ENCODE peak calls at places on chromosomes 3 and 15, in nine cellular contexts. O is CD8-positive, alpha-beta T cell; C is brain microvascular endothelial cell; N is GM12864; G is BJ; W is fibroblast of mammary gland; Z is SK-N-SH; R is lower leg skin; H is Caco-2. E is an unnamed sample.
A peak's percentile ranks its signal among the peaks of the same experiment; 100 is the strongest.

GRCh38 chr3:16881896-16882645 is 2.7 kb upstream of the PLCL2 start:
- DNase-seq in Z (no peak), N (no peak), G (no peak), R (no peak), O (no peak), W (no peak), C (no peak), H (no peak), E (no peak)

GRCh38 chr3:41652931-41653330 is 309.0 kb downstream of the ULK4 start:
- DNase-seq in O (no peak), Z (no peak), R (no peak), N (no peak), C (peak; percentile 14), G (no peak), H (no peak), W (no peak), E (peak; percentile 16)

GRCh38 chr3:124297062-124297980 is 305.4 kb upstream of the ROPN1 start:
- DNase-seq in Z (peak; percentile 35), W (no peak), O (no peak), H (no peak), R (no peak), C (no peak), G (no peak), N (no peak), E (no peak)

GRCh38 chr3:126101521-126101982 is 17.6 kb upstream of the SLC41A3 start:
- DNase-seq in Z (no peak), R (peak; percentile 77), C (no peak), O (no peak), H (no peak), G (no peak), N (no peak), W (no peak), E (no peak)

GRCh38 chr15:101145362-101145761 is 106.5 kb downstream of the CHSY1 start:
- DNase-seq in N (no peak), Z (no peak), O (no peak), R (no peak), H (no peak), W (peak; percentile 47), C (no peak), G (no peak), E (no peak)

GRCh38 chr15:61835029-61835428 is 225.2 kb downstream of the VPS13C start:
- DNase-seq in O (no peak), W (no peak), H (no peak), Z (peak; percentile 17), N (no peak), R (no peak), C (no peak), G (no peak), E (no peak)

GRCh38 chr3:107525101-107525953 is 2.6 kb downstream of the BBX start:
- DNase-seq in R (peak; percentile 89), N (no peak), H (peak; percentile 3), Z (peak; percentile 55), W (peak; percentile 20), O (peak; percentile 24), C (peak; percentile 7), G (no peak), E (peak; percentile 72)

GRCh38 chr3:54235998-54236397 is 113.6 kb downstream of the CACNA2D3 start:
- DNase-seq in N (no peak), C (no peak), H (no peak), Z (no peak), O (no peak), W (no peak), G (no peak), R (no peak), E (no peak)

GRCh38 chr15:71788646-71789579 is 21.4 kb upstream of the NR2E3 start:
- DNase-seq in O (no peak), Z (no peak), N (no peak), R (peak; percentile 60), H (no peak), C (no peak), G (no peak), W (no peak), E (no peak)

GRCh38 chr15:90142216-90143175 is 40.2 kb upstream of the IDH2 start:
- DNase-seq in H (no peak), Z (no peak), N (no peak), W (no peak), G (no peak), R (no peak), O (peak; percentile 56), C (no peak), E (no peak)

GRCh38 chr3:77815467-77815866 is 775.6 kb downstream of the ROBO2 start:
- DNase-seq in O (no peak), N (no peak), C (no peak), R (no peak), H (peak; percentile 14), Z (no peak), G (no peak), W (no peak), E (no peak)

GRCh38 chr3:49775538-49775937 is 10.8 kb downstream of the IP6K1 start:
- DNase-seq in W (no peak), O (no peak), C (no peak), N (no peak), R (peak; percentile 64), Z (peak; percentile 67), H (no peak), G (no peak), E (no peak)

GRCh38 chr3:46359748-46360509 is 6.0 kb downstream of the CCR2 start:
- DNase-seq in C (no peak), G (no peak), N (peak; percentile 65), O (no peak), R (no peak), Z (no peak), H (no peak), W (peak; percentile 55), E (peak; percentile 71)

GRCh38 chr3:63328386-63328785 is 50.3 kb downstream of the SYNPR start:
- DNase-seq in N (no peak), G (peak; percentile 38), C (peak; percentile 53), O (no peak), H (no peak), W (peak; percentile 83), Z (no peak), R (no peak), E (peak; percentile 36)

GRCh38 chr3:28800203-28800602 is 451.6 kb upstream of the AZI2 start:
- DNase-seq in C (no peak), R (no peak), G (no peak), N (no peak), O (no peak), W (no peak), H (no peak), Z (no peak), E (no peak)

GRCh38 chr3:63863150-63864007 is at the start of the genes ATXN7 and THOC7:
- DNase-seq in W (peak; percentile 33), Z (peak; percentile 90), G (no peak), H (peak; percentile 81), N (no peak), C (peak; percentile 52), O (peak; percentile 75), R (peak; percentile 92), E (peak; percentile 82)

GRCh38 chr15:36499751-36500389 is 79.6 kb upstream of the CDIN1 start:
- DNase-seq in G (no peak), Z (no peak), R (no peak), O (no peak), W (no peak), C (no peak), H (no peak), N (no peak), E (no peak)

GRCh38 chr3:17154941-17155340 is 270.2 kb downstream of the PLCL2 start:
- DNase-seq in H (no peak), G (no peak), R (peak; percentile 64), W (no peak), O (no peak), C (no peak), N (no peak), Z (no peak), E (no peak)

GRCh38 chr15:33963831-33964664 is 4.2 kb upstream of the CHRM5 start:
- DNase-seq in Z (peak; percentile 47), W (peak; percentile 65), H (peak; percentile 24), C (no peak), N (peak; percentile 10), G (no peak), R (no peak), O (no peak), E (peak; percentile 9)

GRCh38 chr3:137020315-137020714 is 62.5 kb downstream of the IL20RB start:
- DNase-seq in G (no peak), R (no peak), Z (no peak), W (no peak), C (no peak), O (no peak), N (no peak), H (no peak), E (no peak)

GRCh38 chr3:134406331-134407246 is 32.3 kb upstream of the AMOTL2 start:
- DNase-seq in R (no peak), N (no peak), W (no peak), C (no peak), Z (peak; percentile 82), O (no peak), G (no peak), H (no peak), E (no peak)
- TF ChIP-seq CTCF in R (no peak), N (no peak), W (no peak), C (no peak), Z (no peak), O (no peak), G (no peak), H (no peak), E (no peak)

DNA sequence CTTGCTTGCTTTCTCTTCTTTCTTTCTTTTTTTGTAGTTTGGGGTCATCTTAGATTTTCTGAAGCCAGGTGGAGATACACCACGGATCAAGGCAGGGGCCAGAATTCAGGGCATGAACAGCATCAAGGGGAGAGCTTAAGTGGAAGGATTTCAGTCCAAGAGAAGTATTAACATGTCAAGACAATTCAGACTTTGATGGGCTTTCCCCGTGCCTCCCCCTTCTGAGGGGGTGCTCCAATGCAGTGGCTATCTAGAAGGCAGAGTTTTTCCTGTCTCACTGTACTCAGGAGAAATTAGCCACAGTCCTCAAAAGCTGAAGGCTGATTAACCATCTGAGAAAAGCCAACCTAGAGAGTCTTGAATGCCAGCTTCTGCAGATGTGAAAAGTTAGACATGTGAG is 127.3 kb downstream of the TGFBR2 start:
- DNase-seq in H (no peak), O (no peak), R (no peak), C (no peak), W (no peak), Z (no peak), G (no peak), N (no peak), E (no peak)
- H3K4me3 ChIP-seq in H (no peak overlapping the region), O (no peak overlapping the region), R (no peak overlapping the region), C (no peak overlapping the region), W (no peak overlapping the region), Z (no peak overlapping the region), G (no peak overlapping the region), N (no peak overlapping the region), E (no peak overlapping the region)

DNA sequence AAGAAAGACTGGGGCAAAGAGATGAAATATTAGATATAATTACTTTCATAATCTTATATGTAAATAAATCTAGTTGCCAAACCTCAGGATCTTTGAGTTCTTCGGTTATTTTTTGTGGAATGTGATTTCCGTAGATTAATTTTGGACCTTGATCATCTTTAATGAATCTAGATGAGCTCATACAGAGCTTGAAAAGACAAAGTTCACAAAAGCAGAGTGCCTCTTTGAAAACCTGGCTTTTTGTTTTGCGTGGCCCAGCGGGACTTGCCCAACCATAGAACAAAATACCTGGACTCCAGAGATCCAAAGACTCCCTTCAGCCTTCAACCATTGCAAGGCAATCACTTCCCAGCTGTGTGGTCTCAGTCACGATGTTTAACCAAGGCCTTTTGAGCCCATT is 54.8 kb upstream of the CHST2 start:
- DNase-seq in R (no peak), O (no peak), Z (no peak), H (no peak), C (no peak), G (no peak), N (no peak), W (no peak), E (no peak)
- TF ChIP-seq CTCF in R (no peak), O (no peak), Z (no peak), H (no peak), C (no peak), G (no peak), N (no peak), W (no peak), E (no peak)

GRCh38 chr15:88904257-88904807 is 8.8 kb downstream of the MFGE8 start:
- DNase-seq in G (no peak), R (no peak), H (no peak), O (no peak), W (no peak), C (no peak), N (no peak), Z (no peak), E (no peak)
- H3K4me3 ChIP-seq in G (no peak overlapping the region), R (no peak overlapping the region), H (no peak overlapping the region), O (peak overlapping the region; percentile 3), W (no peak overlapping the region), C (no peak overlapping the region), N (no peak overlapping the region), Z (no peak overlapping the region), E (no peak overlapping the region)